ENCODE peak calls at places on chromosomes 5 and 9, in six cellular contexts. Z, L, X, N, E and S are unnamed samples.

GRCh38 chr5:115243412-115243811 is 19.3 kb downstream of the PGGT1B start:
- DNase-seq in Z (no peak), N (no peak), X (peak), E (no peak), L (no peak), S (no peak)

GRCh38 chr5:167688331-167688730 is 603.1 kb upstream of the WWC1 start:
- DNase-seq in E (no peak), L (no peak), X (no peak), Z (no peak), N (no peak), S (no peak)

GRCh38 chr5:8710426-8710930 is 835.4 kb downstream of the SEMA5A start:
- DNase-seq in L (no peak), E (no peak), Z (no peak), N (no peak), X (peak), S (no peak)

GRCh38 chr9:32584784-32585183 is 11.8 kb upstream of the NDUFB6 start:
- DNase-seq in N (no peak), L (no peak), Z (no peak), E (no peak), X (no peak), S (no peak)

GRCh38 chr5:128341056-128341455 is 197.0 kb downstream of the FBN2 start:
- DNase-seq in N (no peak), Z (no peak), X (no peak), E (no peak), L (no peak), S (no peak)

GRCh38 chr5:32692066-32692746 is 18.9 kb upstream of the NPR3 start:
- DNase-seq in X (peak), E (no peak), L (no peak), Z (peak), N (no peak), S (no peak)

GRCh38 chr5:73822989-73823339 is 197.0 kb downstream of the ARHGEF28 start:
- DNase-seq in N (no peak), Z (no peak), E (no peak), L (no peak), X (peak), S (no peak)

GRCh38 chr5:158414333-158414762 is 555.4 kb upstream of the CLINT1 start:
- DNase-seq in L (no peak), E (no peak), Z (no peak), X (peak), N (no peak), S (no peak)

GRCh38 chr9:72041775-72042194 is 18.6 kb downstream of the C9orf57 start:
- DNase-seq in N (peak), E (no peak), X (peak), Z (peak), L (no peak), S (peak)

GRCh38 chr9:72509635-72510034 is 11.8 kb upstream of the TMC1 start:
- DNase-seq in L (no peak), Z (no peak), X (peak), N (no peak), E (no peak), S (no peak)

GRCh38 chr5:53826503-53826902 is 266.1 kb downstream of the NDUFS4 start:
- DNase-seq in Z (no peak), X (no peak), L (no peak), E (peak), N (no peak), S (no peak)

GRCh38 chr9:22111871-22112247 is 102.8 kb upstream of the CDKN2B start:
- DNase-seq in Z (no peak), N (no peak), E (no peak), L (no peak), X (peak), S (no peak)

GRCh38 chr5:124519396-124519795 is 227.0 kb downstream of the ZNF608 start:
- DNase-seq in Z (peak), X (peak), E (no peak), L (no peak), N (no peak), S (no peak)

GRCh38 chr5:45089870-45090269 is 281.1 kb downstream of the MRPS30 start:
- DNase-seq in E (peak), N (no peak), L (no peak), Z (no peak), X (no peak), S (no peak)

GRCh38 chr9:21711504-21711903 is 90.9 kb upstream of the MTAP start:
- DNase-seq in Z (no peak), L (no peak), E (peak), N (no peak), X (no peak), S (no peak)

GRCh38 chr5:16304846-16305245 is 125.3 kb upstream of the MARCHF11 start:
- DNase-seq in Z (no peak), E (no peak), L (no peak), X (no peak), N (no peak), S (no peak)

GRCh38 chr5:108524564-108524963 is 142.7 kb upstream of the FBXL17 start:
- DNase-seq in L (no peak), E (no peak), X (no peak), Z (no peak), N (no peak), S (no peak)

GRCh38 chr9:133139246-133140173 is 18.5 kb upstream of the RALGDS start:
- DNase-seq in E (no peak), Z (no peak), L (no peak), N (no peak), X (no peak), S (no peak)

DNA sequence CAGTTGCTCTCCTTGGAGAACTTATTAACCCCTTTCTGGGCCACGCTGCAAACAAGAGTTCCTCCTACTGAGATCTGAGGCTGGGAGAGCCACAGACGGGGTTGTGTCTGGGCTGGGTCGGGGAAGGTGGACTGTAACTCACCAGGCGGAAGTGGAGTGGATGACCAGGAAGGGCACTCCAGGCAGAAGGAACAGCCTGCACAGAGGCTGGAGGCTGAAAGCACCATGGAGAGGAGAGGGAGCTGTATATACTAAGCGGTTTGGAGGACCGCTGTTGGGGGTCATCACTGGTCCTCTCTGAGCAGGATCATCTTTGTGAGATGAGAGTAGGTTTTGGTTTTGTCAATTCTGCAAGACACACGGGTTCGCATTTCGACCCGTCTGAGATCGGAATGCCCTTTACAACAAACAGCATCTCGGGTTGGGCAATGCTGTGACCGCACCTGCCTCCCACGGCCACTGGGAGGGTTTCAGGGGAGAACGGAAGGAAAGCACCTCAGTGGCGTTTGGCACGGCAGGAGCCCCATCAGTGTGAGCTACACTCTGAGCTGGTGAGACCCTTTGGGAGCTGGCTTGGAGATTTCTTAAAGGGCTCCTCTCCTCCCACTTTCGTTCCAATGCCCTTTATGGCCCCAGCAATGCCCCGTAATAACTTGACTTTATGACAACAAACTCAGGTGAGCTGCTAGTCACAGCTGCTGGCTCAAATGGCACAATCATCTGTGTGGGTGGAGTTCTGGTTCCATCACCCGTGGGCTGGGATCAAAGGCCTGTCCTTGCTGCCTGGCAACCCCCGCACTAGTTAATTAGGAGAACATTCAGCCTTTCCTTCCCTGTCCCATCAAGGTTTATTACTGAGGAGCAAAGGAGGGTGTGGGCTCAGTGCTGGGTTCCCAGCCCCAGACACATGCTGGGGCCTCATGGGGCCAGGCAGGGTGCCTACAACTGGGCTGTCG is 18.7 kb upstream of the NEURL1B start:
- DNase-seq in N (no peak), X (no peak), E (peak), L (no peak), Z (no peak), S (no peak)
- TF ChIP-seq CTCF in N (no peak), X (no peak), E (no peak), L (no peak), Z (peak), S (no peak)

GRCh38 chr5:66616495-66617222 is 20.5 kb downstream of the MAST4 start:
- DNase-seq in L (no peak), X (no peak), E (no peak), Z (no peak), N (no peak), S (no peak)
- TF ChIP-seq CTCF in L (no peak), X (no peak), E (no peak), Z (no peak), N (no peak), S (no peak)

GRCh38 chr5:38803246-38803645 is 42.6 kb upstream of the OSMR start:
- DNase-seq in Z (no peak), E (no peak), L (no peak), X (no peak), N (no peak), S (no peak)
- TF ChIP-seq CTCF in Z (no peak), E (no peak), L (no peak), X (no peak), N (no peak), S (no peak)

GRCh38 chr9:75979362-75979761 is 88.9 kb downstream of the PCSK5 start:
- DNase-seq in Z (no peak), X (no peak), L (no peak), N (no peak), E (peak), S (no peak)
- TF ChIP-seq CTCF in Z (peak), X (peak), L (peak), N (no peak), E (peak), S (no peak)